ENCODE peak calls at places on chromosomes 2 and 18, in five cellular contexts. Q is ovary, O is thoracic aorta, U is aorta, G is mammary epithelial cell. R is an unnamed sample.

GRCh38 chr18:3710712-3711269 is 260.8 kb downstream of the TGIF1 start:
- DNase-seq in Q (no peak), O (no peak), U (no peak), G (peak; percentile 8), R (peak; percentile 73)

GRCh38 chr2:186256540-186256939 is 229.5 kb upstream of the ZC3H15 start:
- DNase-seq in Q (no peak), O (no peak), U (no peak), G (peak; percentile 43), R (no peak)

GRCh38 chr2:121086450-121086849 is 198.6 kb downstream of the TFCP2L1 start:
- DNase-seq in Q (no peak), O (no peak), U (peak; percentile 51), G (no peak), R (no peak)

GRCh38 chr2:171564463-171564862 is 42.2 kb downstream of the CYBRD1 start:
- DNase-seq in Q (no peak), O (no peak), U (no peak), G (no peak), R (no peak)

GRCh38 chr18:22544626-22545025 is 126.9 kb upstream of the CTAGE1 start:
- DNase-seq in Q (no peak), O (no peak), U (peak; percentile 68), G (no peak), R (no peak)

GRCh38 chr2:75833386-75833785 is 122.7 kb upstream of the GCFC2 start:
- DNase-seq in Q (no peak), O (no peak), U (no peak), G (peak; percentile 62), R (no peak)

GRCh38 chr2:2597712-2598111 is 266.6 kb upstream of the MYT1L start:
- DNase-seq in Q (no peak), O (no peak), U (no peak), G (no peak), R (no peak)

GRCh38 chr2:67954125-67954748 is 108.6 kb downstream of the C1D start:
- DNase-seq in Q (no peak), O (no peak), U (no peak), G (peak; percentile 39), R (no peak)

GRCh38 chr2:9091819-9092218 is 88.3 kb upstream of the MBOAT2 start:
- DNase-seq in Q (no peak), O (no peak), U (no peak), G (no peak), R (no peak)

GRCh38 chr2:97988722-97989121 is 7.0 kb downstream of the TMEM131 start:
- DNase-seq in Q (no peak), O (no peak), U (no peak), G (no peak), R (no peak)

GRCh38 chr18:5543036-5543671 is 643 bp downstream of the EPB41L3 start:
- DNase-seq in Q (peak; percentile 44), O (no peak), U (no peak), G (no peak), R (peak; percentile 30)

GRCh38 chr18:5543854-5544389 is at the start of gene EPB41L3:
- DNase-seq in Q (peak; percentile 41), O (no peak), U (peak; percentile 86), G (no peak), R (peak; percentile 75)

GRCh38 chr18:5546660-5547059 is 2.9 kb upstream of the EPB41L3 start:
- DNase-seq in Q (no peak), O (no peak), U (no peak), G (no peak), R (peak; percentile 54)

GRCh38 chr18:5538541-5538940 is 5.3 kb downstream of the EPB41L3 start:
- DNase-seq in Q (no peak), O (no peak), U (no peak), G (no peak), R (no peak)

DNA sequence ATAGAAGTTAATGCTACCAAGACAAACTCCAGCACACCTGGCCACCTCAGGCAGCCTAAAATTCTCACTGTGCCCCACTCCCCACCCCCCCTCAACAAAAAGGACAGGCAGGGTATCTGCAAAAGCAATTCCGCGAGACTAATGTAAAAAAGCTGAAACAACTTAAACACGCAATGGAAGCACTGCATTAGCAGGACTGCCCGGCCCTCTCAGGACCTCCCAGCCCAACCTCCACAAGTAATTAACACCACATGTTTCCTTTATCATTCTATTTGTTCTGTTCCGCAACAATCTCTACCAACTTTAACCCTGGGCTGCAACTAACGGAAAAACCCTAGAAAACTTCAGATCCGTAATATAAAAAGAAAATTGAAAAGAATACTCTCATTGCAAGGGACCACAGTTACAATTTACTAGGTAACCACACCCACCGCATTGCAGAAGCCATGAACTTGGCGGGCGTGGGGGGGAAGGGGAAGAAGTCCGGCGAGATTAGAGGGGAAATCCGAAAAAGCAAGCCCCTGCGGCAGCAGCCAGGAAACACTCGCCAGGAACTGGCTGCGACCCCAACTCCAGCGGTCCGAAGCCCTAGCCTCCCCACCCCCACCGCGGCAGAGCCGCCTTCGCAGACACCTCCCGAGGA is 1.3 kb downstream of the EPB41L3 start:
- DNase-seq in Q (peak; percentile 42), O (no peak), U (no peak), G (no peak), R (peak; percentile 50)
- H3K4me3 ChIP-seq in Q (peak overlapping the region; percentile 61), O (peak overlapping the region; percentile 66), U (no peak overlapping the region), G (no peak overlapping the region), R (peak overlapping the region; percentile 68)

GRCh38 chr2:567865-568638 is 109.2 kb downstream of the TMEM18 start:
- DNase-seq in Q (peak; percentile 83), O (no peak), U (no peak), G (peak; percentile 32), R (peak; percentile 78)

GRCh38 chr2:567496-567864 is 109.7 kb downstream of the TMEM18 start:
- DNase-seq in Q (no peak), O (no peak), U (no peak), G (no peak), R (no peak)

GRCh38 chr2:566379-567313 is 110.6 kb downstream of the TMEM18 start:
- DNase-seq in Q (no peak), O (no peak), U (no peak), G (no peak), R (no peak)

GRCh38 chr2:569681-570080 is 107.5 kb downstream of the TMEM18 start:
- DNase-seq in Q (no peak), O (no peak), U (no peak), G (no peak), R (no peak)

DNA sequence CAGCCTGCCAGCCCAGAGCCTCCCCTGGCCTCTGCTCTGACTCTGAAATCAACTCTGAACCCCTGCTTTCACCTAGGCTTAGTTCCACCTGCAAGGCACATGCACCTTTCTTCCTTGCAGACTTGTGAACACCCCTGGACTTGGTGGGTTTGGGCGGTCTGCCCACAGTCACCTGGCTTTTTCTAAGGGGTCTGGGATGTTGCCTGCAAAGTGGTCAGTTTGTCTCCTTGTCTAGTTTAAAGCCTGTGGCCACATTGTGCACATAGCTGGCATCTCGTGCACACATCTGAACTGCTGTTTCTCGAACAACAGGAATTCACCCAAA is 108.6 kb downstream of the TMEM18 start:
- DNase-seq in Q (no peak), O (no peak), U (no peak), G (no peak), R (no peak)
- H3K27ac ChIP-seq in Q (no peak overlapping the region), O (no peak overlapping the region), U (no peak overlapping the region), G (no peak overlapping the region), R (peak overlapping the region; percentile 45)

GRCh38 chr2:144357623-144358400 is 162.1 kb downstream of the ZEB2 start:
- DNase-seq in Q (no peak), O (no peak), U (no peak), G (peak; percentile 92), R (no peak)
- H3K4me3 ChIP-seq in Q (no peak overlapping the region), O (no peak overlapping the region), U (no peak overlapping the region), G (no peak overlapping the region), R (no peak overlapping the region)

GRCh38 chr2:119435148-119435952 is 3.7 kb downstream of the TMEM37 start:
- DNase-seq in Q (no peak), O (no peak), U (no peak), G (no peak), R (no peak)

GRCh38 chr2:119432882-119433522 is 1.3 kb downstream of the TMEM37 start:
- DNase-seq in Q (no peak), O (no peak), U (no peak), G (no peak), R (no peak)

GRCh38 chr2:119435953-119436297 is 4.3 kb downstream of the TMEM37 start:
- DNase-seq in Q (no peak), O (no peak), U (no peak), G (no peak), R (no peak)

GRCh38 chr2:119433636-119434327 is 2.1 kb downstream of the TMEM37 start:
- DNase-seq in Q (no peak), O (no peak), U (no peak), G (no peak), R (no peak)

DNA sequence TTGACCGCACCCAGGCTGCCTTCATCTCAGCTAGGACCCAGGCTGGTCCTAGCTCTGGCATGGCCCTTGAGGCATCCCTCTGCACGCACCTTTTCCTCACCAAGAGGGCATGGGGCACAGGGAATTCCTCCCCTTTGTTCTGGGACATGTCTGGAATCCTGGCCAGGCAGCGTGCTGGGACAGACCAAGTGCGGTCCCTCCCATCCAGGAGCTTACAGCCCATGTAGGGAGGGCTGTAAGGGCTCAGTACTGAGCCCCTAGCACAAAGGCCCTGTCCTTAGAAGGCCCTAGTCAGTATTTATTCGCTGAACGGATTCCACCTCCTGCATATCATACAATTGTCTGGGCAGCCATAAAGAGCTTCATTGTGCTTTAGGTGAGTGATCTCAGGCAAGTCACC is 3.0 kb downstream of the TMEM37 start:
- DNase-seq in Q (no peak), O (no peak), U (no peak), G (no peak), R (no peak)
- H3K27ac ChIP-seq in Q (no peak overlapping the region), O (no peak overlapping the region), U (no peak overlapping the region), G (no peak overlapping the region), R (no peak overlapping the region)

GRCh38 chr2:74017181-74017580 is 32.5 kb downstream of the TET3 start:
- DNase-seq in Q (no peak), O (no peak), U (no peak), G (no peak), R (no peak)
- H3K4me3 ChIP-seq in Q (no peak overlapping the region), O (no peak overlapping the region), U (no peak overlapping the region), G (no peak overlapping the region), R (no peak overlapping the region)

GRCh38 chr18:26422472-26423162 is 125.7 kb downstream of the KCTD1 start:
- DNase-seq in Q (no peak), O (no peak), U (no peak), G (no peak), R (no peak)
- H3K27ac ChIP-seq in Q (no peak overlapping the region), O (no peak overlapping the region), U (no peak overlapping the region), G (no peak overlapping the region), R (no peak overlapping the region)

DNA sequence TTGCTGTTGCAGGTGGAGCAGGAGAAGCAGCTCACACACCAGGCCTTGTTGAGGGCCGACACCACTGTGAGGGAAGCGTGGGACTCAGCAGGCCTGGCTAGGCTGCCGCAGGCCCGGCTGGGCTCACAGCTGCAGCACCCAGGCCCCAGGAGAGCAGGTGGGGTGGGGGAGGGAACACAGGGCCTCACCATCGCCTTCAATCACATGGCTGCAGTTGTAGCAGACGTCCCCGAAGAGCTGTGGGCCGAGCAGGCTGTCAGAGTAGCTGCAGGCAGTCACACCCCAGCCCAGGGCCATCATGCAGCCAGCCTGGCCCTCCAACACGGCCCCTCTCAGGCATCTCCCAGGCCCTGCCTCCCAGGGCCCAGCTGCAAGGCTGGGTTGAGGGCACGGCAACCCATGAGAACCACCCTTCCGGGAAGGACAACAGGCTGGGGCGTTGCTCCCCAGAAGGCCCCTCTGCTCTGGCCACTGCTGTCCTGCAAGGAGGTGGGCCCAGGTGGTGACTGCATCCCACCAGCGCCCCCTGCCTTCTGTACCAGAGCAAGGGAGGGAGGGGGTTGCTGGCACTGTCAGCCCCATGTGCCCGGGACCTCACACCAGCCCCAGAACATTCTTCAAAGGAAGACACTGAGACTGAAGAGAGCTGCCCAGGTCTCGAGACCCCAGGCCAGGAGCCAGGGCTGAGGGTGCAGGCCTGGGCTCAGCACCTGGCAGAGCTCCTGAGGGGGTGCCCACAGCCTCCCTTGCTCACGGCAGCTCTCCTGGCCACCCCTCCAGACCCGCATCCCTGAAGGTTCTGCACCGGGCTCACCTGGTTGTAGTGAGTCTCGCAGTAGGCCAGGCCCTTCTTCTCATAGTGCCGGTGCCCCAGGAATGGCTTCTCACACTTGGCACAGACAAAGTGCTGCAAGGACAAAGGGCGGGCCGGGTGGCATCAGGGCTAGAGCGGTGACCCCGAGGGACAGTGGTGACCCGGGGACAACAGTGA is 5.6 kb upstream of the GPR17 start:
- DNase-seq in Q (no peak), O (no peak), U (no peak), G (no peak), R (no peak)
- H3K4me3 ChIP-seq in Q (no peak overlapping the region), O (no peak overlapping the region), U (no peak overlapping the region), G (no peak overlapping the region), R (no peak overlapping the region)